ENCODE peak calls at places on chromosomes 16 and 17, in six cellular contexts. J, V, F, K, O and U are unnamed samples. For H4K20me1, the result is how much of the 10 kb centered on the place peaks cover.

GRCh38 chr17:7224110-7224509 is 4.4 kb downstream of the ACADVL start:
- DNase-seq in V (no peak), O (no peak), K (no peak), F (no peak), J (no peak), U (no peak)

GRCh38 chr17:48910370-48910769 is 2.2 kb downstream of the UBE2Z start:
- DNase-seq in F (no peak), V (no peak), J (no peak), K (no peak), O (no peak), U (no peak)

GRCh38 chr16:19432429-19432828 is 14.7 kb downstream of the TMC5 start:
- DNase-seq in V (no peak), F (peak), O (no peak), K (no peak), J (no peak), U (no peak)

GRCh38 chr17:64139542-64139941 is 9.6 kb upstream of the ERN1 start:
- DNase-seq in F (no peak), V (no peak), J (no peak), K (no peak), O (no peak), U (no peak)

GRCh38 chr17:61442878-61443474 is 9.2 kb upstream of the TBX4 start:
- DNase-seq in V (no peak), J (no peak), F (no peak), O (no peak), K (no peak), U (no peak)

GRCh38 chr17:59418732-59419166 is 87.3 kb downstream of the YPEL2 start:
- DNase-seq in K (no peak), J (no peak), F (no peak), V (no peak), O (no peak), U (no peak)

GRCh38 chr17:31413871-31414589 is 22.6 kb downstream of the RAB11FIP4 start:
- DNase-seq in V (peak), F (no peak), J (peak), K (no peak), O (no peak), U (no peak)

GRCh38 chr17:17877548-17878358 is 41.0 kb upstream of the SREBF1 start:
- DNase-seq in K (peak), F (no peak), J (peak), V (peak), O (no peak), U (no peak)

GRCh38 chr17:77188084-77189066 is 47.6 kb downstream of the SEC14L1 start:
- DNase-seq in J (no peak), F (no peak), K (no peak), V (no peak), O (peak), U (peak)

GRCh38 chr17:17826942-17827785 is 9.6 kb downstream of the SREBF1 start:
- DNase-seq in K (no peak), V (no peak), J (no peak), F (no peak), O (no peak), U (no peak)

GRCh38 chr16:75109732-75110243 is 6.8 kb downstream of the LDHD start:
- DNase-seq in F (no peak), O (no peak), K (peak), V (no peak), J (no peak), U (peak)

GRCh38 chr17:61393904-61394629 is 5.6 kb upstream of the TBX2 start:
- DNase-seq in F (no peak), K (no peak), O (no peak), J (peak), V (peak), U (no peak)

GRCh38 chr16:82753821-82754220 is 127.1 kb downstream of the CDH13 start:
- DNase-seq in J (no peak), F (no peak), V (peak), K (no peak), O (no peak), U (no peak)

GRCh38 chr16:89115216-89115949 is 21.7 kb downstream of the ACSF3 start:
- DNase-seq in K (no peak), V (no peak), J (no peak), F (no peak), O (peak), U (peak)

GRCh38 chr16:11358531-11358930 is 13.3 kb downstream of the RMI2 start:
- DNase-seq in J (no peak), K (no peak), F (no peak), O (no peak), V (no peak), U (no peak)

GRCh38 chr16:70700101-70701020 is 14.5 kb upstream of the MTSS2 start:
- DNase-seq in J (no peak), F (no peak), V (no peak), K (no peak), O (no peak), U (no peak)

GRCh38 chr17:27384261-27384701 is 72.0 kb upstream of the KSR1 start:
- DNase-seq in F (no peak), J (no peak), V (peak), O (no peak), K (no peak), U (no peak)

GRCh38 chr17:10013360-10014112 is 108.5 kb upstream of the RCVRN start:
- DNase-seq in K (no peak), O (peak), F (no peak), J (no peak), V (peak), U (no peak)

GRCh38 chr16:50301626-50302471 is 35.5 kb downstream of the ADCY7 start:
- DNase-seq in O (no peak), J (no peak), F (no peak), V (peak), K (peak), U (no peak)

GRCh38 chr17:79610151-79610645 is 653 bp downstream of the RBFOX3 start:
- DNase-seq in J (no peak), K (no peak), O (no peak), F (no peak), V (no peak), U (no peak)

GRCh38 chr17:43431741-43432523 is 33.1 kb downstream of the ARL4D start:
- DNase-seq in F (no peak), J (peak), V (peak), O (no peak), K (no peak), U (no peak)

GRCh38 chr17:68884888-68885287 is 70.3 kb downstream of the ABCA8 start:
- DNase-seq in J (no peak), F (no peak), O (no peak), K (no peak), V (no peak), U (no peak)

GRCh38 chr17:6245301-6245810 is 175.2 kb downstream of the WSCD1 start:
- DNase-seq in O (no peak), J (no peak), V (no peak), F (no peak), K (peak), U (no peak)

GRCh38 chr17:33291248-33292183 is 1.6 kb downstream of the ASIC2 start:
- DNase-seq in F (no peak), J (peak), K (peak), O (no peak), V (peak), U (no peak)

GRCh38 chr17:962650-963049 is 16.9 kb downstream of the NXN start:
- DNase-seq in K (peak), O (no peak), J (peak), V (no peak), F (no peak), U (no peak)
- H4K20me1 ChIP-seq in K (under half), O (under half), J (half or more), V (half or more), F (under half), U (under half)

DNA sequence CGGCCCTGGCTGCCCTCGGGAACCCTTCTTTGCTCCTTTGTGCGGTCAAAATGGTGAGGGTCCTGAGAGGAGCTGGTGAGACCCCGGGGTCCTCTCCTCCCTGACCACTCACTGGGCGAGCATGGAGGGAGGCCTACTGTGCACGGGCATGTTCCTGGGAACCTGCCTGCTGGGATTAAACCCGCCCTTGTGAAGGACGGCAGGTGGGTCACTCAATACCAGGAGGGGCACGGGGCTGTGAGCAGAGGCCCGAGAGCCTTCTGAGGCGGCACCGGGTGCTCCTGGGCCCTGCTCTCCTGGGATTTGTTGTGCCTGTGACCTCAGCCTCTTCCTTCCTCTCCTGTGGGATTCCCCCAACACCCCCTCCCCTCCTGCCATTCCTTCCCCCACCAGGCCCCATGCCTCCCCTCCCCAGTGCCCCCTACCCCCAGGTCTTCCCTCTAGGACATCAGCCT is 19.7 kb downstream of the METRNL start:
- DNase-seq in F (no peak), K (no peak), J (no peak), V (no peak), O (no peak), U (no peak)
- H4K20me1 ChIP-seq in F (under half), K (under half), J (under half), V (under half), O (under half), U (under half)

GRCh38 chr17:8799001-8799850 is at the start of gene MFSD6L:
- DNase-seq in V (no peak), J (peak), F (no peak), O (no peak), K (peak), U (no peak)
- H4K20me1 ChIP-seq in V (under half), J (under half), F (under half), O (under half), K (under half), U (under half)

GRCh38 chr16:73025506-73026131 is 22.3 kb downstream of the ZFHX3 start:
- DNase-seq in O (no peak), J (no peak), K (no peak), V (no peak), F (no peak), U (no peak)

GRCh38 chr16:73027655-73028220 is 20.2 kb downstream of the ZFHX3 start:
- DNase-seq in K (no peak), O (no peak), J (no peak), V (no peak), F (no peak), U (no peak)

GRCh38 chr16:73028263-73028662 is 19.7 kb downstream of the ZFHX3 start:
- DNase-seq in V (no peak), O (no peak), F (no peak), K (no peak), J (no peak), U (no peak)

GRCh38 chr16:73028721-73029361 is 19.1 kb downstream of the ZFHX3 start:
- DNase-seq in F (no peak), K (no peak), V (no peak), O (no peak), J (no peak), U (no peak)

DNA sequence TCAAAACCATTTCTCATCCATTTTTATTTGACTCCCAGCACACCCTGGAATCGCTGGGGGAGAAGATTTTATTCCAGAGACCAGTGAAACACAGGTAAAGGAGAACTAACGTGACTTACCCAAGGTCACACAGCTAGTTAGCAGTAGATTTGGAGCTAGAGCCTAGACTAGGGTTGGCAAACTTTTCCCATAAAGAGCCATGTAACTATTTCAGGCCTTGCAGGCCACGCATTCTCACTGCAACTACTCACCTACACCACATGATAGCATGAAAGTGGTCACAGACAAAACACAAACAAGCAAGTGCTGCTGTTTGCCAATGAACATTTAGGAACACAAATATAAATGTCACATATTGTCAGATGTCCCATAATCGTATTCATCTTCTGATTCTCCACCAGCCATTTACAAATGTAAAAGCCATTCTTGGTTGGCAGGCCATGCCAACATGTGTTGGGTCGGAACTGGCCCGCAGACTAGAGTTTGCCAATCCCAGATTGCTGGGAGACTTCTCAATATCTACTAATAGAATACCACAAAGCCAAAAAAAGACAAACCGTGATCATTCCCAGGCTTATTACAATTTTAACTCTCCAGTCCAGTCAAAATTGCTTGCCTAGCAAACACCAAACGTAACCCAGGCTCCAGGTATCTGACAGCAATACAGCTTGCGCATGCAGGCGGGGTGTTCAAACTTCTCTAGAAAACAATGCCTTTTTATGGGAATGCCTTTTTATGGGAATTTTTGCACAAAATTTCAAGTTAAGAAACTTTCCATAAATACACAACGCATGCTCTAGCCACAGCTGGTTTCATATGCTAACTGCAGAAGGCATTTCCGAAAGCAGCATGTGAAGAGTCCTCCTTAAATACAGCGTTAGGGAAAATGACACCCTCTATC is 20.9 kb downstream of the ZFHX3 start:
- DNase-seq in F (no peak), J (no peak), K (no peak), O (no peak), V (no peak), U (no peak)
- H4K20me1 ChIP-seq in F (under half), J (half or more), K (under half), O (under half), V (half or more), U (under half)

GRCh38 chr17:21549107-21549687 is 143.1 kb upstream of the KCNJ18 start:
- DNase-seq in J (no peak), F (no peak), O (no peak), V (peak), K (no peak), U (no peak)
- H4K20me1 ChIP-seq in J (under half), F (under half), O (under half), V (under half), K (under half), U (under half)

DNA sequence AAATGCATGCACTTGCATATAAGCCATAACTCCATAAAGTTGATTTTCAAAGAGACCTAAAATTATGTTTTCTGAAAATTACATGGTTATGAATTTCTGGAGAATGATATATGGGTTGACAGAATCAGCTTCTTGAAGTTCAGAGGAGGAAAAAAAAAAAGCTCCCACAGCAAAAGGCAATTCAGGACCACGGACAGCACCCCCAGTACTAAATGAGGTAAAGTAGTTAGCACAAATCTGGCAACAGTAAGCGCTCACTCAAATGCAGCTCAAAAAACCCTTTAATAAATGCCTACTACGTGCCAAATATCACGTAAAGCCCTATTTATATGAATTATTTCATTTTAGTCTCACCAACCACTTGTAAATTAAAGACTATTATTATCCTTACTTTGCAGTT is 135.2 kb downstream of the SHISA9 start:
- DNase-seq in O (peak), J (peak), F (no peak), K (peak), V (peak), U (peak)
- H4K20me1 ChIP-seq in O (under half), J (under half), F (under half), K (under half), V (under half), U (under half)

GRCh38 chr17:39376434-39376833 is 25.0 kb downstream of the FBXL20 start:
- DNase-seq in O (no peak), J (no peak), V (no peak), F (no peak), K (no peak), U (peak)

GRCh38 chr17:39385040-39385439 is 16.4 kb downstream of the FBXL20 start:
- DNase-seq in O (no peak), J (no peak), K (no peak), F (no peak), V (no peak), U (no peak)

GRCh38 chr17:39380144-39380543 is 21.3 kb downstream of the FBXL20 start:
- DNase-seq in V (no peak), K (no peak), F (no peak), O (no peak), J (no peak), U (no peak)
- H4K20me1 ChIP-seq in V (under half), K (under half), F (under half), O (under half), J (under half), U (under half)